ENCODE peak calls at places on chromosomes 5 and 9, in ten cellular contexts. S is neuronal stem cell, U is kidney, O is Karpas-422, E is HCT116, R is fibroblast of lung, L is IMR-90, G is HepG2, Z is PC-3, K is endodermal cell. Q is an unnamed sample.

GRCh38 chr5:115888027-115888426 is 46.3 kb downstream of the AP3S1 start:
- DNase-seq in L (peak; percentile 54), Z (peak; percentile 54), E (peak; percentile 27), G (no peak), O (peak; percentile 64), R (peak; percentile 13), S (no peak), U (no peak), K (no peak), Q (no peak)

GRCh38 chr9:16794871-16795639 is 75.4 kb downstream of the BNC2 start:
- DNase-seq in E (no peak), S (no peak), O (no peak), K (no peak), G (no peak), R (peak; percentile 72), L (peak; percentile 83), U (no peak), Z (no peak), Q (no peak)

GRCh38 chr5:160327829-160328228 is 15.5 kb upstream of the CCNJL start:
- DNase-seq in R (no peak), O (no peak), U (no peak), K (no peak), Z (no peak), L (no peak), E (no peak), G (no peak), S (no peak), Q (peak; percentile 63)

GRCh38 chr5:76715734-76716455 is at the start of gene F2R:
- DNase-seq in G (peak; percentile 24), E (no peak), U (peak; percentile 82), O (no peak), K (peak; percentile 90), L (peak; percentile 70), Z (peak; percentile 38), S (peak; percentile 74), R (peak; percentile 81), Q (peak; percentile 91)

GRCh38 chr5:139262414-139263139 is 31.0 kb upstream of the MATR3 start:
- DNase-seq in Z (peak; percentile 83), S (peak; percentile 67), L (peak; percentile 91), R (peak; percentile 88), U (peak; percentile 95), O (peak; percentile 89), E (peak; percentile 83), K (peak; percentile 95), G (peak; percentile 70), Q (peak; percentile 92)

GRCh38 chr9:136012651-136013050 is 51.5 kb upstream of the UBAC1 start:
- DNase-seq in S (no peak), L (peak; percentile 15), O (peak; percentile 94), U (peak; percentile 81), R (peak; percentile 55), G (no peak), Z (no peak), K (peak; percentile 40), E (no peak), Q (no peak)

GRCh38 chr9:38690574-38690973 is 29.4 kb downstream of the FAM240B start:
- DNase-seq in R (no peak), S (no peak), Z (no peak), O (no peak), G (no peak), E (no peak), K (peak; percentile 65), U (no peak), L (no peak), Q (no peak)

GRCh38 chr9:110810251-110810976 is 141.8 kb downstream of the MUSK start:
- DNase-seq in S (no peak), G (no peak), Z (no peak), U (no peak), O (no peak), R (no peak), K (no peak), E (no peak), L (no peak), Q (no peak)

GRCh38 chr5:142608094-142608493 is 77.8 kb downstream of the FGF1 start:
- DNase-seq in R (no peak), L (no peak), Z (no peak), G (no peak), O (no peak), E (no peak), S (no peak), K (no peak), U (no peak), Q (no peak)

GRCh38 chr5:10374032-10374431 is 20.5 kb downstream of the MARCHF6 start:
- DNase-seq in U (no peak), G (no peak), Z (no peak), R (peak; percentile 21), K (no peak), S (no peak), E (no peak), L (no peak), O (no peak), Q (no peak)

GRCh38 chr9:107170801-107171200 is 112.3 kb upstream of the RAD23B start:
- DNase-seq in G (no peak), U (no peak), K (no peak), O (no peak), Z (no peak), R (no peak), S (no peak), L (no peak), E (no peak), Q (no peak)

GRCh38 chr5:11903614-11904269 is 504 bp downstream of the CTNND2 start:
- DNase-seq in E (no peak), U (no peak), O (no peak), Z (peak; percentile 57), L (no peak), R (peak; percentile 45), K (peak; percentile 85), G (no peak), S (peak; percentile 69), Q (peak; percentile 90)

GRCh38 chr9:71814805-71815204 is 46.5 kb upstream of the CEMIP2 start:
- DNase-seq in G (no peak), K (no peak), R (no peak), Z (no peak), S (no peak), L (no peak), U (no peak), E (no peak), O (no peak), Q (no peak)

GRCh38 chr9:83521017-83521810 is 17.0 kb downstream of the FRMD3 start:
- DNase-seq in L (no peak), Z (peak; percentile 47), E (no peak), K (no peak), G (no peak), R (no peak), U (no peak), S (no peak), O (no peak), Q (no peak)

GRCh38 chr5:127561254-127561653 is 43.8 kb downstream of the PRRC1 start:
- DNase-seq in E (no peak), U (no peak), G (no peak), Z (no peak), R (peak; percentile 87), L (peak; percentile 77), O (no peak), K (no peak), S (no peak), Q (no peak)

GRCh38 chr5:67842806-67843205 is 372.8 kb upstream of the PIK3R1 start:
- DNase-seq in K (peak; percentile 53), Z (no peak), S (no peak), G (no peak), R (peak; percentile 8), L (no peak), U (no peak), E (no peak), O (no peak), Q (peak; percentile 27)

GRCh38 chr9:113602126-113603119 is 138.9 kb downstream of the RGS3 start:
- DNase-seq in Z (peak; percentile 22), O (peak; percentile 87), K (peak; percentile 94), R (peak; percentile 84), G (peak; percentile 54), E (peak; percentile 53), U (peak; percentile 95), L (peak; percentile 88), S (no peak), Q (peak; percentile 64)

GRCh38 chr5:53008751-53009150 is 19.6 kb downstream of the ITGA2 start:
- DNase-seq in Z (peak; percentile 69), K (no peak), L (peak; percentile 84), U (no peak), S (no peak), R (peak; percentile 63), O (no peak), E (peak; percentile 37), G (no peak), Q (no peak)

GRCh38 chr9:19988281-19988680 is 199.4 kb upstream of the SLC24A2 start:
- DNase-seq in Z (no peak), R (no peak), U (no peak), E (no peak), O (no peak), K (no peak), S (peak; percentile 44), G (no peak), L (no peak), Q (peak; percentile 81)

GRCh38 chr5:32309766-32310165 is 3.0 kb downstream of the MTMR12 start:
- DNase-seq in E (no peak), Z (no peak), U (no peak), L (no peak), G (no peak), O (peak; percentile 71), S (no peak), K (no peak), R (no peak), Q (no peak)

GRCh38 chr5:114561415-114561814 is 199.5 kb downstream of the KCNN2 start:
- DNase-seq in L (no peak), G (no peak), Z (no peak), S (no peak), U (no peak), E (no peak), K (no peak), R (no peak), O (no peak), Q (no peak)

GRCh38 chr5:114565871-114566270 is 204.0 kb downstream of the KCNN2 start:
- DNase-seq in Z (no peak), O (no peak), K (no peak), E (no peak), S (no peak), U (no peak), R (no peak), L (no peak), G (no peak), Q (no peak)
- H3K27ac ChIP-seq in Z (no peak overlapping the region), O (no peak overlapping the region), K (no peak overlapping the region), E (no peak overlapping the region), S (no peak overlapping the region), U (no peak overlapping the region), R (no peak overlapping the region), L (no peak overlapping the region), G (no peak overlapping the region), Q (no peak overlapping the region)

GRCh38 chr5:39775058-39775457 is 350.3 kb upstream of the DAB2 start:
- DNase-seq in K (no peak), U (no peak), O (no peak), Z (peak; percentile 48), G (no peak), L (peak; percentile 57), R (peak; percentile 73), E (no peak), S (no peak), Q (no peak)
- H3K9ac ChIP-seq in K (no peak overlapping the region), U (no peak overlapping the region), O (no peak overlapping the region), Z (no peak overlapping the region), G (no peak overlapping the region), L (no peak overlapping the region), R (no peak overlapping the region), E (no peak overlapping the region), S (no peak overlapping the region), Q (no peak overlapping the region)

GRCh38 chr9:93354451-93354850 is 97.0 kb upstream of the FAM120A start:
- DNase-seq in G (no peak), R (peak; percentile 32), K (no peak), L (no peak), Z (peak; percentile 30), E (peak; percentile 28), O (no peak), S (no peak), U (no peak), Q (no peak)
- H3K4me3 ChIP-seq in G (no peak overlapping the region), R (no peak overlapping the region), K (no peak overlapping the region), L (no peak overlapping the region), Z (no peak overlapping the region), E (no peak overlapping the region), O (no peak overlapping the region), S (no peak overlapping the region), U (no peak overlapping the region), Q (no peak overlapping the region)

GRCh38 chr5:159183247-159183646 is 26.1 kb downstream of the RNF145 start:
- DNase-seq in U (no peak), Z (no peak), E (no peak), O (peak; percentile 48), K (no peak), L (no peak), S (no peak), G (no peak), R (no peak), Q (no peak)
- H3K27ac ChIP-seq in U (no peak overlapping the region), Z (peak overlapping the region; percentile 57), E (no peak overlapping the region), O (peak overlapping the region; percentile 36), K (no peak overlapping the region), L (peak overlapping the region; percentile 100), S (no peak overlapping the region), G (peak overlapping the region; percentile 58), R (peak overlapping the region; percentile 60), Q (no peak overlapping the region)

Q was measured in neural progenitor cell.